ENCODE peak calls at places on chromosomes 16 and 17, in five cellular contexts. One of them, this sample, is unnamed. For H3K4me1, the result is how much of the 10 kb centered on the place peaks cover.

GRCh38 chr16:66382171-66382965 is 15.9 kb downstream of the CDH5 start:
- DNase-seq in neural progenitor cell: no peak
- DNase-seq in PC-3: peak
- DNase-seq in mammary epithelial cell: peak
- DNase-seq in GM23338: no peak
- DNase-seq in this sample: no peak

GRCh38 chr17:17628388-17629008 is 37.0 kb upstream of the PEMT start:
- DNase-seq in PC-3: no peak
- DNase-seq in mammary epithelial cell: no peak
- DNase-seq in GM23338: no peak
- DNase-seq in neural progenitor cell: no peak
- DNase-seq in this sample: no peak

GRCh38 chr17:42520540-42520951 is 15.5 kb upstream of the NAGLU start:
- DNase-seq in neural progenitor cell: peak
- DNase-seq in GM23338: peak
- DNase-seq in mammary epithelial cell: no peak
- DNase-seq in PC-3: no peak
- DNase-seq in this sample: no peak

GRCh38 chr16:87126403-87127025 is 190.7 kb downstream of the C16orf95 start:
- DNase-seq in PC-3: no peak
- DNase-seq in neural progenitor cell: no peak
- DNase-seq in mammary epithelial cell: peak
- DNase-seq in GM23338: no peak
- DNase-seq in this sample: no peak

GRCh38 chr17:28366605-28367004 is 1.6 kb upstream of the SEBOX start:
- DNase-seq in mammary epithelial cell: no peak
- DNase-seq in PC-3: no peak
- DNase-seq in GM23338: peak
- DNase-seq in neural progenitor cell: no peak
- DNase-seq in this sample: no peak

GRCh38 chr17:40820228-40820838 is 2.1 kb downstream of the KRT10 start:
- DNase-seq in mammary epithelial cell: no peak
- DNase-seq in GM23338: no peak
- DNase-seq in neural progenitor cell: no peak
- DNase-seq in PC-3: no peak
- DNase-seq in this sample: no peak

GRCh38 chr17:2706911-2707510 is 4.6 kb downstream of the CLUH start:
- DNase-seq in mammary epithelial cell: no peak
- DNase-seq in neural progenitor cell: no peak
- DNase-seq in PC-3: no peak
- DNase-seq in GM23338: no peak
- DNase-seq in this sample: no peak

GRCh38 chr17:46795379-46795952 is 23.0 kb downstream of the WNT3 start:
- DNase-seq in GM23338: no peak
- DNase-seq in mammary epithelial cell: no peak
- DNase-seq in neural progenitor cell: no peak
- DNase-seq in PC-3: peak
- DNase-seq in this sample: no peak

GRCh38 chr17:67390646-67391480 is 13.8 kb downstream of the PITPNC1 start:
- DNase-seq in GM23338: no peak
- DNase-seq in neural progenitor cell: no peak
- DNase-seq in mammary epithelial cell: peak
- DNase-seq in PC-3: peak
- DNase-seq in this sample: peak

GRCh38 chr16:3520398-3520797 is 19.6 kb downstream of the CLUAP1 start:
- DNase-seq in GM23338: no peak
- DNase-seq in PC-3: no peak
- DNase-seq in neural progenitor cell: no peak
- DNase-seq in mammary epithelial cell: no peak
- DNase-seq in this sample: peak

GRCh38 chr16:2519711-2520080 is 475 bp upstream of the AMDHD2 start:
- DNase-seq in mammary epithelial cell: no peak
- DNase-seq in GM23338: no peak
- DNase-seq in neural progenitor cell: no peak
- DNase-seq in PC-3: no peak
- DNase-seq in this sample: no peak

GRCh38 chr17:40301315-40301714 is 7.7 kb upstream of the RARA start:
- DNase-seq in PC-3: peak
- DNase-seq in neural progenitor cell: no peak
- DNase-seq in GM23338: peak
- DNase-seq in mammary epithelial cell: no peak
- DNase-seq in this sample: no peak

GRCh38 chr17:41363881-41364280 is 5.7 kb downstream of the KRT33B start:
- DNase-seq in mammary epithelial cell: no peak
- DNase-seq in PC-3: no peak
- DNase-seq in GM23338: no peak
- DNase-seq in neural progenitor cell: no peak
- DNase-seq in this sample: no peak

GRCh38 chr17:13420294-13421277 is 181.1 kb downstream of the HS3ST3A1 start:
- DNase-seq in PC-3: peak
- DNase-seq in GM23338: no peak
- DNase-seq in mammary epithelial cell: peak
- DNase-seq in neural progenitor cell: no peak
- DNase-seq in this sample: peak

GRCh38 chr16:89000207-89000959 is 23.4 kb upstream of the CBFA2T3 start:
- DNase-seq in PC-3: no peak
- DNase-seq in neural progenitor cell: no peak
- DNase-seq in mammary epithelial cell: no peak
- DNase-seq in GM23338: no peak
- DNase-seq in this sample: no peak

GRCh38 chr16:24984903-24985675 is 30.1 kb downstream of the ARHGAP17 start:
- DNase-seq in GM23338: peak
- DNase-seq in PC-3: no peak
- DNase-seq in neural progenitor cell: no peak
- DNase-seq in mammary epithelial cell: no peak
- DNase-seq in this sample: no peak

GRCh38 chr17:19728114-19728495 is 11.7 kb upstream of the SLC47A2 start:
- DNase-seq in mammary epithelial cell: peak
- DNase-seq in neural progenitor cell: no peak
- DNase-seq in PC-3: peak
- DNase-seq in GM23338: no peak
- DNase-seq in this sample: peak

GRCh38 chr17:46003907-46004748 is 5.1 kb downstream of the STH start:
- DNase-seq in neural progenitor cell: no peak
- DNase-seq in mammary epithelial cell: no peak
- DNase-seq in GM23338: no peak
- DNase-seq in PC-3: peak
- DNase-seq in this sample: peak

GRCh38 chr16:1413684-1414531 is 596 bp downstream of the UNKL start:
- DNase-seq in GM23338: peak
- DNase-seq in neural progenitor cell: peak
- DNase-seq in mammary epithelial cell: peak
- DNase-seq in PC-3: peak
- DNase-seq in this sample: peak

GRCh38 chr16:47073223-47074155 is 70.3 kb downstream of the NETO2 start:
- DNase-seq in neural progenitor cell: no peak
- DNase-seq in GM23338: no peak
- DNase-seq in PC-3: no peak
- DNase-seq in mammary epithelial cell: no peak
- DNase-seq in this sample: no peak

GRCh38 chr16:10100829-10101228 is 81.4 kb downstream of the GRIN2A start:
- DNase-seq in mammary epithelial cell: no peak
- DNase-seq in neural progenitor cell: no peak
- DNase-seq in GM23338: no peak
- DNase-seq in PC-3: no peak
- DNase-seq in this sample: no peak

GRCh38 chr17:39755550-39756375 is 18.0 kb downstream of the GRB7 start:
- DNase-seq in neural progenitor cell: no peak
- DNase-seq in GM23338: no peak
- DNase-seq in PC-3: no peak
- DNase-seq in mammary epithelial cell: no peak
- DNase-seq in this sample: no peak

GRCh38 chr16:68379472-68380347 is 68.6 kb downstream of the SMPD3 start:
- DNase-seq in neural progenitor cell: no peak
- DNase-seq in PC-3: no peak
- DNase-seq in mammary epithelial cell: no peak
- DNase-seq in GM23338: no peak
- DNase-seq in this sample: no peak

GRCh38 chr17:79154446-79154845 is 79.8 kb downstream of the ENGASE start:
- DNase-seq in GM23338: no peak
- DNase-seq in PC-3: no peak
- DNase-seq in neural progenitor cell: no peak
- DNase-seq in mammary epithelial cell: no peak
- DNase-seq in this sample: no peak

GRCh38 chr17:33494156-33494555 is 201.1 kb upstream of the ASIC2 start:
- DNase-seq in neural progenitor cell: no peak
- DNase-seq in PC-3: no peak
- DNase-seq in mammary epithelial cell: peak
- DNase-seq in GM23338: no peak
- DNase-seq in this sample: no peak
- TF ChIP-seq EZH2 in neural progenitor cell: no peak
- TF ChIP-seq EZH2 in PC-3: no peak
- TF ChIP-seq EZH2 in mammary epithelial cell: no peak
- TF ChIP-seq EZH2 in GM23338: no peak
- TF ChIP-seq EZH2 in this sample: no peak

DNA sequence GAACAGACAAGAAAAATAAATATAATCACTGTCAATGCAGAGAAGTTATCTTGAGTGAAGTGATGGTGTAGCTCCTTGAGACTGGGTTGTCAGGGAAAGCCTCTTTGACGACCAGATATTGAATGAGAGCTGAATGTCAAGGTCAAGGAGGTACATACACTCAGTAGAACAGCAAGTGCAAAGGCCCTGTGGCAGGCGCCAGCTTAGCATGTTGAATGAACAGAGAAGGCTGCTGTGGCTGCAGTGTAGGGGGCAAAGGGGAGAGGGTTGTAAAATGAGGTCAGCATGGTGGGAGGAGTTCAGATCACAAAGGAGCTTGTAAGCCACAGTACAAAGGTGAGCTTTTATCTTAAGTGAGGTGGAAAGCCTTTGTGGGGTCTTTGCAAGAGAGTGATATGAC is 111.5 kb downstream of the ZFHX3 start:
- DNase-seq in mammary epithelial cell: no peak
- DNase-seq in GM23338: no peak
- DNase-seq in PC-3: no peak
- DNase-seq in neural progenitor cell: no peak
- DNase-seq in this sample: peak
- H3K4me1 ChIP-seq in mammary epithelial cell: under half
- H3K4me1 ChIP-seq in GM23338: under half
- H3K4me1 ChIP-seq in PC-3: under half
- H3K4me1 ChIP-seq in neural progenitor cell: under half
- H3K4me1 ChIP-seq in this sample: under half

GRCh38 chr17:7184091-7184488 is 4.9 kb upstream of the ASGR1 start:
- DNase-seq in PC-3: no peak
- DNase-seq in GM23338: no peak
- DNase-seq in neural progenitor cell: no peak
- DNase-seq in mammary epithelial cell: no peak
- DNase-seq in this sample: peak
- H3K27ac ChIP-seq in PC-3: no peak
- H3K27ac ChIP-seq in GM23338: no peak
- H3K27ac ChIP-seq in neural progenitor cell: no peak
- H3K27ac ChIP-seq in mammary epithelial cell: no peak
- H3K27ac ChIP-seq in this sample: no peak

GRCh38 chr17:75908201-75908600 is 3.5 kb upstream of the MRPL38 start:
- DNase-seq in mammary epithelial cell: no peak
- DNase-seq in PC-3: no peak
- DNase-seq in GM23338: no peak
- DNase-seq in neural progenitor cell: no peak
- DNase-seq in this sample: no peak
- TF ChIP-seq EZH2 in mammary epithelial cell: no peak
- TF ChIP-seq EZH2 in PC-3: no peak
- TF ChIP-seq EZH2 in GM23338: no peak
- TF ChIP-seq EZH2 in neural progenitor cell: no peak
- TF ChIP-seq EZH2 in this sample: no peak

DNA sequence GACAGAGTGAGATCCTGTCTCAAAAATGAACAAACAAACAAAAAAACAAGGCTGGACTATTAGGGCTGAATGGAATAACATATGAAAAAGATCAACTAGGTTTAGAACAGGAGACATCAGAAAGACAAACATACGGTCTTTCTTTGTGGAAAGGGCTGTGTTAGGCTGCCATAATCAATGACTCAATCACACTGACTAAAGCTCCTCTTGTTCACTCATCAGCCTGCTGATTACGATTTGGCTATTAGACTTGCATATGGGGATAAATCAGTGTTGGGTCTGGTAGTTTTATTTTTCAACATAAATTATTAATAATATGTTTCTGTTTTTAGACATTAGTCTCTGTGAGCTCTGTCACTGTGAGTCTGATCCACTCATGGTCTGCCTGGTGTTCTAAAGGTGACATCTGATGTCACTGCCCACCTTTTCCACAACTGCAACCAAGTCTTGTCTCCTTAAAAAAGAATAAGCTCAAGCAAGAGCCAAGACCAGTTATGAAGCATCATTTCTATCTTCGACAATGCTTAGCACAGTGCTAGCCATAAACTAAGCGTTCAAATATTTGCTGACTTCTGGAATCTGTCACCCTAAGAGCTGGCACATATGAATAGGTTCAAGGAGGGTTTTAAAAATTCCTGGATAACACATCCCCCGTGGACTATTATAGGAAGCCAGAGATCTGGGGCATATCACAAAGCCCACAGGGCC is 10.2 kb downstream of the CFAP20 start:
- DNase-seq in GM23338: no peak
- DNase-seq in mammary epithelial cell: no peak
- DNase-seq in PC-3: no peak
- DNase-seq in neural progenitor cell: no peak
- DNase-seq in this sample: no peak
- H3K4me1 ChIP-seq in GM23338: under half
- H3K4me1 ChIP-seq in mammary epithelial cell: under half
- H3K4me1 ChIP-seq in PC-3: under half
- H3K4me1 ChIP-seq in neural progenitor cell: under half
- H3K4me1 ChIP-seq in this sample: under half

DNA sequence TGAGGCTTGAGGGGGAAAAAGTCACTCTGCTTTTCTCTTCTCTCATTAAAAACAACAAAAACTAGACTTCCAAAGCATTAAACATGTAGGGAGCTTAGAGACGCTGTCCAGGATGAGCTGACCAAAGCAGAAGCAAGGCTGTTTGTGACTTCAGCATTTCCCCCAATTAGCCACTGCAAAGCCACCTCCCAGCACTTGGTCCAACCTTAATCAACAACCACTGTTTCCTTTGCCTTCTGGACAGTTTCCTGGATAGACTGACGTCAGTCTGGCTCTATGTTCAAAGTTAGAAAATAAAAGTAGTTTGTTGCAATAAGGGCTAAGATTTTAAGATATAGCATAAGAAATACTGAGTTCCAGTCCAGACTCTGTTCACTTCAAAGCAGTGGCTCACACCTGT is 3.1 kb downstream of the TMEM231 start:
- DNase-seq in PC-3: no peak
- DNase-seq in mammary epithelial cell: no peak
- DNase-seq in GM23338: no peak
- DNase-seq in neural progenitor cell: no peak
- DNase-seq in this sample: no peak
- H3K27ac ChIP-seq in PC-3: no peak
- H3K27ac ChIP-seq in mammary epithelial cell: no peak
- H3K27ac ChIP-seq in GM23338: no peak
- H3K27ac ChIP-seq in neural progenitor cell: no peak
- H3K27ac ChIP-seq in this sample: no peak

This sample was measured in hepatocyte.